ENCODE peak calls at places on chromosomes 12 and 14, in eight cellular contexts. T is CD8-positive, alpha-beta T cell; F is nephron progenitor cell; Z is HCT116; N is activated B cell treated with CpG ODN at 0.5 μM for 24 hours; R is CD4-positive, alpha-beta T cell; K is AG04450; D is GM23338. Y is an unnamed sample.

GRCh38 chr12:51883998-51884675 is 3.8 kb upstream of the ANKRD33 start:
- DNase-seq in K (no peak), N (no peak), R (no peak), F (no peak), D (no peak), T (no peak), Z (no peak), Y (no peak)

GRCh38 chr14:76564471-76565119 is 188.7 kb downstream of the ESRRB start:
- DNase-seq in R (no peak), T (no peak), K (no peak), F (no peak), N (no peak), Z (peak), D (peak), Y (no peak)

GRCh38 chr12:110348431-110349059 is 55.0 kb downstream of the ANAPC7 start:
- DNase-seq in D (no peak), N (no peak), T (no peak), Z (no peak), F (no peak), K (no peak), R (no peak), Y (no peak)

GRCh38 chr12:111180830-111181726 is 187.8 kb downstream of the PHETA1 start:
- DNase-seq in D (no peak), F (peak), K (no peak), N (no peak), Z (no peak), R (no peak), T (no peak), Y (no peak)

GRCh38 chr12:120466560-120467315 is 2.8 kb downstream of the SRSF9 start:
- DNase-seq in R (peak), T (no peak), Z (peak), K (no peak), F (peak), D (peak), N (no peak), Y (no peak)

GRCh38 chr14:95695051-95695450 is 8.8 kb downstream of the TCL1B start:
- DNase-seq in T (no peak), Z (no peak), R (no peak), K (no peak), D (no peak), N (no peak), F (no peak), Y (no peak)

GRCh38 chr12:12572659-12573058 is 10.0 kb upstream of the DUSP16 start:
- DNase-seq in N (no peak), Z (no peak), T (no peak), D (no peak), R (no peak), F (no peak), K (no peak), Y (no peak)

GRCh38 chr12:106342397-106343212 is 14.9 kb upstream of the POLR3B start:
- DNase-seq in Z (no peak), T (no peak), F (no peak), K (no peak), N (no peak), D (no peak), R (no peak), Y (peak)

GRCh38 chr12:130043685-130044421 is 118.4 kb upstream of the FZD10 start:
- DNase-seq in Z (no peak), N (no peak), D (no peak), R (no peak), K (no peak), T (no peak), F (no peak), Y (no peak)

GRCh38 chr12:12715459-12716150 is 1.6 kb upstream of the CDKN1B start:
- DNase-seq in N (peak), Z (no peak), T (no peak), F (no peak), K (no peak), R (peak), D (no peak), Y (no peak)

GRCh38 chr14:64656986-64657385 is 47.2 kb upstream of the PLEKHG3 start:
- DNase-seq in T (no peak), R (no peak), D (no peak), Z (no peak), K (peak), N (no peak), F (no peak), Y (no peak)

GRCh38 chr12:109635717-109636116 is 62.1 kb downstream of the MVK start:
- DNase-seq in D (no peak), K (no peak), N (no peak), R (no peak), T (no peak), Z (no peak), F (no peak), Y (no peak)

GRCh38 chr12:92396647-92397258 is 251.1 kb upstream of the BTG1 start:
- DNase-seq in T (no peak), R (no peak), D (no peak), N (no peak), F (no peak), Z (no peak), K (no peak), Y (no peak)

GRCh38 chr12:27334052-27334720 is 1.6 kb downstream of the BMAL2 start:
- DNase-seq in F (no peak), N (no peak), T (no peak), R (no peak), D (no peak), K (no peak), Z (no peak), Y (no peak)

GRCh38 chr12:100830003-100830795 is 35.6 kb downstream of the ANO4 start:
- DNase-seq in T (no peak), Z (no peak), K (no peak), R (no peak), F (no peak), N (no peak), D (peak), Y (no peak)

GRCh38 chr12:27524839-27525238 is 833 bp downstream of the PPFIBP1 start:
- DNase-seq in K (no peak), F (no peak), R (no peak), T (no peak), Z (no peak), N (no peak), D (peak), Y (no peak)

GRCh38 chr12:115312901-115313300 is 628.9 kb upstream of the TBX3 start:
- DNase-seq in R (no peak), D (no peak), K (no peak), Z (no peak), T (no peak), F (no peak), N (no peak), Y (peak)

GRCh38 chr12:68267892-68268396 is 14.5 kb upstream of the IL22 start:
- DNase-seq in T (no peak), Z (no peak), N (no peak), R (no peak), K (peak), D (no peak), F (no peak), Y (no peak)

GRCh38 chr14:93543766-93544165 is 113.0 kb downstream of the UNC79 start:
- DNase-seq in K (no peak), D (peak), N (no peak), R (no peak), F (no peak), Z (peak), T (no peak), Y (no peak)

GRCh38 chr12:111037047-111037446 is 116.7 kb upstream of the MYL2 start:
- DNase-seq in D (no peak), K (no peak), F (no peak), R (no peak), N (no peak), Z (no peak), T (no peak), Y (no peak)

GRCh38 chr12:19575307-19576243 is 136.3 kb downstream of the AEBP2 start:
- DNase-seq in R (no peak), F (no peak), T (no peak), K (no peak), Z (peak), D (no peak), N (no peak), Y (peak)

GRCh38 chr14:90412058-90412457 is 15.2 kb downstream of the CALM1 start:
- DNase-seq in N (no peak), T (no peak), Z (no peak), F (no peak), K (no peak), D (no peak), R (no peak), Y (no peak)

GRCh38 chr14:64303471-64303917 is 9.3 kb upstream of the ESR2 start:
- DNase-seq in D (peak), Z (peak), T (no peak), R (no peak), N (no peak), K (no peak), F (peak), Y (peak)

GRCh38 chr14:59583755-59584154 is 7.1 kb upstream of the CCDC175 start:
- DNase-seq in R (no peak), K (no peak), N (no peak), Z (no peak), D (peak), F (no peak), T (no peak), Y (no peak)

GRCh38 chr14:74542056-74542685 is 48.6 kb downstream of the ISCA2 start:
- DNase-seq in F (no peak), T (no peak), K (no peak), N (no peak), D (no peak), R (no peak), Z (no peak), Y (no peak)

GRCh38 chr12:84605988-84606387 is 306.6 kb downstream of the SLC6A15 start:
- DNase-seq in N (no peak), T (no peak), F (no peak), D (peak), R (no peak), K (no peak), Z (no peak), Y (no peak)

GRCh38 chr14:101948666-101949205 is 15.6 kb upstream of the DYNC1H1 start:
- DNase-seq in K (no peak), Z (no peak), D (peak), R (no peak), T (no peak), F (peak), N (no peak), Y (no peak)

GRCh38 chr12:120783197-120783596 is 57.6 kb downstream of the ACADS start:
- DNase-seq in K (peak), T (no peak), D (no peak), F (no peak), R (no peak), N (no peak), Z (peak), Y (no peak)

GRCh38 chr12:123550700-123551099 is 17.2 kb upstream of the RILPL1 start:
- DNase-seq in F (no peak), Z (no peak), N (no peak), D (no peak), K (no peak), R (no peak), T (no peak), Y (no peak)

GRCh38 chr14:71244341-71244740 is 337.1 kb downstream of the PCNX1 start:
- DNase-seq in R (no peak), Z (no peak), F (no peak), N (no peak), D (no peak), K (no peak), T (no peak), Y (no peak)

GRCh38 chr12:99302874-99303273 is 344.7 kb upstream of the GARIN6 start:
- DNase-seq in F (no peak), D (no peak), T (no peak), N (no peak), Z (no peak), K (no peak), R (no peak), Y (no peak)

GRCh38 chr14:94581127-94581999 is at the start of gene SERPINA5:
- DNase-seq in Z (no peak), D (peak), T (no peak), N (no peak), K (no peak), R (no peak), F (peak), Y (no peak)

GRCh38 chr12:57837779-57838562 is 8.6 kb downstream of the CTDSP2 start:
- DNase-seq in T (no peak), Z (no peak), K (no peak), R (no peak), N (no peak), D (peak), F (no peak), Y (no peak)

GRCh38 chr12:50934371-50934851 is 17.9 kb upstream of the HIGD1C start:
- DNase-seq in D (no peak), Z (no peak), R (no peak), K (no peak), F (no peak), T (no peak), N (no peak), Y (no peak)

GRCh38 chr12:113485330-113485729 is 13.7 kb upstream of the LHX5 start:
- DNase-seq in Z (no peak), D (peak), F (no peak), N (no peak), T (no peak), R (no peak), K (no peak), Y (no peak)

GRCh38 chr12:58537278-58537677 is 383.0 kb downstream of the LRIG3 start:
- DNase-seq in D (no peak), F (no peak), T (no peak), R (no peak), Z (no peak), N (no peak), K (peak), Y (no peak)

GRCh38 chr12:126636798-126637197 is 1571.6 kb downstream of the AACS start:
- DNase-seq in R (no peak), Z (no peak), K (no peak), D (no peak), F (no peak), N (no peak), T (no peak), Y (no peak)

DNA sequence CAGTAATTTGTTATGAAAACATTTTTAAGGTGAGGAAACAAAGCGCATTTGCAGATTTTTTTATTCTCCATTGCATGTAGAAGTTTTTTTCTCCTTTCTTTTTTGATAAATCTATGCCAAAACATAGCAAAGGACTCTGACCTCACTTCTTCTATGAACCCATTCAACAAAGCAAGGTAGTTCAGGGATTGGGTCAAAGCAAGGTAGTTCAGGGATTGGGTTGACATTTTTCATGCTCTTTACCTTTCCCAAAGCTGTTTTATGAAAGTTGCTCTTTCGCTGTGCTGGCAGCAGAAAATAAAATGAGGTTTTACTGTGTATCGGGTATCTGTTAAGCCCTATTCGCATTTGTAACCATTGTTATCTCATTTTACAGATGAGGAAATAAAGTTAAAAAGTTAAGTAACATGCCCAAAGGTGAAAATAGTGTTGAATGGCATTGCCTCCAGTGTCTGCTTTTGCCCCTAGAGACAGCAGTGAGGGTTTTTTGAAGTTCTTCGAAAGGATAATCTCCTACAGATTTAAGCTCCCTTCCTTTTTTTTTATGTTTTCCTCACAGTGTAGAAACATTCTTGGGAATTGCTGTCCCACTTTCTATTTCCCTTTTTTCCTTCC is 10.6 kb downstream of the STRAP start:
- DNase-seq in Z (no peak), K (no peak), D (no peak), N (no peak), R (no peak), T (no peak), F (no peak), Y (no peak)
- TF ChIP-seq CTCF in Z (no peak), K (no peak), D (no peak), N (no peak), R (no peak), T (no peak), F (no peak), Y (no peak)

GRCh38 chr12:9346866-9347327 is 138.7 kb upstream of the PZP start:
- DNase-seq in R (no peak), D (no peak), T (no peak), Z (no peak), N (no peak), K (no peak), F (no peak), Y (no peak)
- TF ChIP-seq CTCF in R (no peak), D (no peak), T (no peak), Z (no peak), N (no peak), K (no peak), F (no peak), Y (no peak)

GRCh38 chr12:69602954-69603353 is 7.8 kb downstream of the LRRC10 start:
- DNase-seq in K (no peak), R (no peak), Z (no peak), N (no peak), F (no peak), T (no peak), D (peak), Y (no peak)
- TF ChIP-seq CTCF in K (no peak), R (no peak), Z (peak), N (no peak), F (no peak), T (no peak), D (peak), Y (peak)

DNA sequence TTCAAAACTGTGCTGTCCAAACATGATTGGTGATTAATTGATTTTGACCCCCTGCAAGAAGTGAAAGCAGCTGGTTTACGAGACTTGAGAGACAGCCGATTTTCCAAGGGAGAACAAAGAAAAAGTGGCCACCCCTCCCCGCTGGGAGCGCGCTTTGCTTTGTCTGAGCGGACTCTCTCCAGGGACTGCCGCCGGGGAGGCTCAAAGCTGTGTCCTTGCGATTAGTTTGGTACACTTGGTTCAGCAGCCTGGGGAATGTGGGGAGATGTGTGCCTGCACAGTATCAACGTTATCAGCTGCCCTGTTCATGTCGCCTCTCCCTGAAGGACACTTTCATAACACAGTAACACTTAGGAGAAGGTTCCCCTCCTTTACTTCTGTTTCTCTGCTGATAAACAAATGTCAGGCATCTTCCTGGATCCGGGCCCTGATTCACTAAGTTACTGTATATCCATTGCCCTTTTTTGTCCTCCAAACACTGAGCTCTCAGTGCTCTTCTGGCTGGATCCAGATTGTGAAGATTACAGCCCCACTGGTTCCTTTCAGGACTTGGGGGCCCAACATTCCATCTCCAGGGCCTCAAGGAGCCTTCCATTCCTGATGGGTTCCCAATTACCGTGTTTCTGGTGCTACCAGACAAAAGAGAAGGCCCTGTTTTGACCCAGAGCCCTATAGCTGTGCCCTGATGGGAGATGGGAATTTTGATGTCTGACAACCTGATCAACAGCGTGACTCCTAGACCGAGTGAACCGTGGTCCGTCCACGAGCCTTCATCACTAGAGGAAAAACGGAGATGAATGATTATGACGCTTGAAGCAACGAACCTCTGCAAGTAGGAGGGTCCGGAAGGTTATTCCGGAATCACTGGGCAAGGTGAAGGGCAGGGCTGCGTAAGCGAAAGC is 31.7 kb upstream of the TUBA1C start:
- DNase-seq in R (no peak), Z (no peak), K (no peak), N (no peak), F (peak), T (no peak), D (peak), Y (no peak)
- TF ChIP-seq CTCF in R (no peak), Z (no peak), K (peak), N (no peak), F (no peak), T (no peak), D (no peak), Y (no peak)

DNA sequence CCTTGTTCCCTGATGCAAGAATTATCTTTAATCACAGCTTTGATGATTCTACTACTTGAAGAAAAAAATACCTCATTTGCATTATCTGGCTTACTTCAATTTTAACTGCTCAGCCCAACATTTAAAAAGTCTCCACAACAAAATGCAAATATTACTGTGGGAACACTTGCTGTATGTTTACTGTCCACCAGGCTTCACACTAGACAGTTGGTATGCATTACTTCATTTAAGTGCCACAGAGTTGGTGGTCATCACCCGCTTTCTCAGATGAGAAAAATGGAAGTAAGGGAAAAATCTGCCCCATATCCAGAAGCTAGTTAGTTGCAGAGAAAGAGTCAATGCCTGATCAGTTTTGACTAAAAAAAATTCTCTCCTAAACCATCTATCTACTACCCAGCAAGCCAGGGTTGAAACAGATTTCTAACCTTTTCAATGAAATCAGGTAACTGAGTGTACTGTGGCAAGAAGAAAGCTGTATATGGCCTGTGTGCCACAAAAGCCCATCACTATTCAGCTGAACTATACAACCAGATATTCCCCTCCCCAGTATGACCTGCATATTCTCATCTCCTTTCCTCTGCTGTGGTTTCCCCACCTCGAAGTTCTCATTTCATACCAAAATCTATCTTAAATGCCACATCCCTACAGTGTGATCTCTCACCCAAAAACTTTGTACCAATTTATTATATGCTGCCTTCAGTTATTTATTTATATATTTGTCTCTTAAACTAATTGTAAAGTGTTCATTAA is 90.3 kb downstream of the ATP2B1 start:
- DNase-seq in D (no peak), R (no peak), Z (no peak), N (no peak), T (no peak), F (no peak), K (no peak), Y (no peak)
- TF ChIP-seq CTCF in D (no peak), R (no peak), Z (no peak), N (no peak), T (no peak), F (no peak), K (peak), Y (no peak)

GRCh38 chr14:25406818-25407217 is 356.9 kb upstream of the STXBP6 start:
- DNase-seq in F (peak), D (peak), R (no peak), K (no peak), N (no peak), Z (no peak), T (no peak), Y (no peak)
- TF ChIP-seq CTCF in F (peak), D (peak), R (no peak), K (no peak), N (no peak), Z (peak), T (no peak), Y (peak)

Y was measured in LNCaP clone FGC.